ENCODE peak calls at places on chromosomes 7 and 10, in seven cellular contexts. One of them, this sample, is unnamed.

GRCh38 chr7:131843862-131844261 is 287.4 kb upstream of the PODXL start:
- DNase-seq in fibroblast of mammary gland: peak
- DNase-seq in dorsolateral prefrontal cortex: no peak
- DNase-seq in heart right ventricle: peak
- DNase-seq in AG10803: peak
- DNase-seq in cardiac muscle cell: peak
- DNase-seq in A549: no peak
- DNase-seq in this sample: peak

GRCh38 chr10:76122056-76122455 is 690.6 kb downstream of the LRMDA start:
- DNase-seq in AG10803: no peak
- DNase-seq in fibroblast of mammary gland: no peak
- DNase-seq in A549: no peak
- DNase-seq in cardiac muscle cell: no peak
- DNase-seq in dorsolateral prefrontal cortex: no peak
- DNase-seq in heart right ventricle: no peak
- DNase-seq in this sample: no peak

GRCh38 chr10:48285710-48286109 is 11.2 kb upstream of the FRMPD2 start:
- DNase-seq in fibroblast of mammary gland: peak
- DNase-seq in cardiac muscle cell: no peak
- DNase-seq in heart right ventricle: no peak
- DNase-seq in AG10803: no peak
- DNase-seq in dorsolateral prefrontal cortex: no peak
- DNase-seq in A549: no peak
- DNase-seq in this sample: no peak

GRCh38 chr7:73892003-73892975 is 31.3 kb downstream of the TMEM270 start:
- DNase-seq in cardiac muscle cell: no peak
- DNase-seq in A549: no peak
- DNase-seq in AG10803: peak
- DNase-seq in dorsolateral prefrontal cortex: no peak
- DNase-seq in heart right ventricle: no peak
- DNase-seq in fibroblast of mammary gland: peak
- DNase-seq in this sample: no peak

GRCh38 chr7:105992888-105993287 is 29.8 kb downstream of the CDHR3 start:
- DNase-seq in AG10803: no peak
- DNase-seq in heart right ventricle: no peak
- DNase-seq in A549: no peak
- DNase-seq in dorsolateral prefrontal cortex: no peak
- DNase-seq in cardiac muscle cell: no peak
- DNase-seq in fibroblast of mammary gland: no peak
- DNase-seq in this sample: no peak

GRCh38 chr10:129525408-129525807 is 58.4 kb downstream of the MGMT start:
- DNase-seq in AG10803: peak
- DNase-seq in cardiac muscle cell: no peak
- DNase-seq in heart right ventricle: no peak
- DNase-seq in fibroblast of mammary gland: peak
- DNase-seq in dorsolateral prefrontal cortex: no peak
- DNase-seq in A549: no peak
- DNase-seq in this sample: peak

GRCh38 chr7:142796501-142797341 is 26.0 kb downstream of the PRSS2 start:
- DNase-seq in heart right ventricle: no peak
- DNase-seq in cardiac muscle cell: peak
- DNase-seq in A549: no peak
- DNase-seq in AG10803: no peak
- DNase-seq in fibroblast of mammary gland: no peak
- DNase-seq in dorsolateral prefrontal cortex: no peak
- DNase-seq in this sample: no peak

GRCh38 chr7:12524794-12525386 is 45.6 kb upstream of the SCIN start:
- DNase-seq in dorsolateral prefrontal cortex: no peak
- DNase-seq in AG10803: peak
- DNase-seq in fibroblast of mammary gland: peak
- DNase-seq in cardiac muscle cell: peak
- DNase-seq in A549: peak
- DNase-seq in heart right ventricle: no peak
- DNase-seq in this sample: peak

GRCh38 chr7:155222046-155222445 is 75.6 kb upstream of the INSIG1 start:
- DNase-seq in heart right ventricle: no peak
- DNase-seq in dorsolateral prefrontal cortex: no peak
- DNase-seq in A549: no peak
- DNase-seq in cardiac muscle cell: no peak
- DNase-seq in fibroblast of mammary gland: no peak
- DNase-seq in AG10803: no peak
- DNase-seq in this sample: no peak

GRCh38 chr7:144408116-144408515 is 4.6 kb upstream of the NOBOX start:
- DNase-seq in cardiac muscle cell: no peak
- DNase-seq in dorsolateral prefrontal cortex: no peak
- DNase-seq in A549: no peak
- DNase-seq in heart right ventricle: no peak
- DNase-seq in fibroblast of mammary gland: peak
- DNase-seq in AG10803: peak
- DNase-seq in this sample: no peak

GRCh38 chr7:69448071-69448470 is 150.2 kb upstream of the AUTS2 start:
- DNase-seq in A549: no peak
- DNase-seq in cardiac muscle cell: no peak
- DNase-seq in heart right ventricle: no peak
- DNase-seq in dorsolateral prefrontal cortex: no peak
- DNase-seq in AG10803: peak
- DNase-seq in fibroblast of mammary gland: peak
- DNase-seq in this sample: no peak

GRCh38 chr7:127845497-127846214 is 185.6 kb downstream of the LRRC4 start:
- DNase-seq in AG10803: no peak
- DNase-seq in heart right ventricle: no peak
- DNase-seq in fibroblast of mammary gland: no peak
- DNase-seq in dorsolateral prefrontal cortex: no peak
- DNase-seq in cardiac muscle cell: no peak
- DNase-seq in A549: no peak
- DNase-seq in this sample: no peak

GRCh38 chr10:72087969-72088878 is at the start of gene SPOCK2:
- DNase-seq in heart right ventricle: no peak
- DNase-seq in fibroblast of mammary gland: no peak
- DNase-seq in cardiac muscle cell: no peak
- DNase-seq in A549: no peak
- DNase-seq in AG10803: no peak
- DNase-seq in dorsolateral prefrontal cortex: peak
- DNase-seq in this sample: no peak

GRCh38 chr10:96720422-96721206 is at the start of gene PIK3AP1:
- DNase-seq in A549: peak
- DNase-seq in cardiac muscle cell: peak
- DNase-seq in heart right ventricle: peak
- DNase-seq in fibroblast of mammary gland: no peak
- DNase-seq in dorsolateral prefrontal cortex: no peak
- DNase-seq in AG10803: no peak
- DNase-seq in this sample: no peak

GRCh38 chr10:96719205-96719604 is 1.1 kb downstream of the PIK3AP1 start:
- DNase-seq in AG10803: no peak
- DNase-seq in dorsolateral prefrontal cortex: no peak
- DNase-seq in cardiac muscle cell: no peak
- DNase-seq in A549: no peak
- DNase-seq in heart right ventricle: no peak
- DNase-seq in fibroblast of mammary gland: no peak
- DNase-seq in this sample: no peak

GRCh38 chr10:96719850-96720421 is 378 bp downstream of the PIK3AP1 start:
- DNase-seq in heart right ventricle: peak
- DNase-seq in A549: peak
- DNase-seq in fibroblast of mammary gland: no peak
- DNase-seq in cardiac muscle cell: peak
- DNase-seq in dorsolateral prefrontal cortex: no peak
- DNase-seq in AG10803: peak
- DNase-seq in this sample: no peak

GRCh38 chr10:96716396-96716795 is 3.9 kb downstream of the PIK3AP1 start:
- DNase-seq in AG10803: no peak
- DNase-seq in heart right ventricle: no peak
- DNase-seq in dorsolateral prefrontal cortex: no peak
- DNase-seq in cardiac muscle cell: no peak
- DNase-seq in fibroblast of mammary gland: no peak
- DNase-seq in A549: no peak
- DNase-seq in this sample: no peak

DNA sequence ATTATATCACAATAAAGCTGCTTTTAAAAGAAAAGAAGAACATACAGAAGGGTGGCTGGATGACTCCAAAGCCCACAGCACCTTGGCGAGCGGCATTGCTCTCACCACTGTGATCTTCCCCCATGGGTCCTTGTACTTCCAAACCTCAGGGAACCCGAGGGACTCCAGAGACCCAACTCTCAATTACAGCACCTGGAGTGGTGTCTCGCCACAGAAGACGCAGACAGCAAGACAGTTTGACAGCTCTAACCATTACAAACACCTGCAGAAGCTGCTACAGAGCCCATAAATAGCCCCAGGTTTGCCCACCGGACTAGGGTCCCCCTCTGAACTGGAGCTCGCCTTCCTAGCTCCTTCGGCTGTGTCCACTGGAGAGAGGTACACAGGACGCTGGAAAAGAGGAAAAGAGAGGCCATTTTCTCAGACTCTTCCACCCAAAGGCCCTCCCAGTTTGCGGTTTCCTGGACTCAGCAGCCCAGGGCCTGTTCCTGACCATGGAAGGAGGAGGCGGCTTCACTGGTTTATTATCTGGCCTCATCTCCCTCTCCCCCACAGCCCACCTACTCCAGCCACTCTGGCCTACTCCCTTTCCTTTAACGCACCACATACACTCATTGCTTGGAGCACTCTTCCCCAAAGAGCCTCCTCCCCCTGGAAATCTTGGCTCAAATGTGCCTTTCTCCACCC is 1.9 kb downstream of the PIK3AP1 start:
- DNase-seq in cardiac muscle cell: no peak
- DNase-seq in heart right ventricle: no peak
- DNase-seq in AG10803: no peak
- DNase-seq in A549: no peak
- DNase-seq in dorsolateral prefrontal cortex: no peak
- DNase-seq in fibroblast of mammary gland: no peak
- DNase-seq in this sample: no peak
- H3K4me3 ChIP-seq in cardiac muscle cell: no peak
- H3K4me3 ChIP-seq in heart right ventricle: peak
- H3K4me3 ChIP-seq in AG10803: no peak
- H3K4me3 ChIP-seq in A549: no peak
- H3K4me3 ChIP-seq in dorsolateral prefrontal cortex: peak
- H3K4me3 ChIP-seq in fibroblast of mammary gland: no peak
- H3K4me3 ChIP-seq in this sample: no peak

DNA sequence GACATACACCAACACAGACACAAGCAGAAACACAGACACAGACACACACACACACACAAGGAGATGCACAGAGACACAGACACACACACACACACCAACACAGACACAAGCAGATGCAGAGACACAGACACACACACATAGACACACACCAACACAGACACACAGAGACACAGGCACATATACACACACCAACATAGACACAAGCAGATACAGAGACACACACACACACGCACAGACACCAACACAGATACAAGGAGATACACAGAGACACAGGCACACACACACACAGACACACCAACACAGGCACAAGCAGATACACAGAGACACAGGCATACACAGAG is 347.2 kb upstream of the KLF6 start:
- DNase-seq in heart right ventricle: no peak
- DNase-seq in fibroblast of mammary gland: no peak
- DNase-seq in AG10803: no peak
- DNase-seq in cardiac muscle cell: no peak
- DNase-seq in dorsolateral prefrontal cortex: no peak
- DNase-seq in A549: no peak
- DNase-seq in this sample: no peak
- H3K4me3 ChIP-seq in heart right ventricle: no peak
- H3K4me3 ChIP-seq in fibroblast of mammary gland: no peak
- H3K4me3 ChIP-seq in AG10803: peak
- H3K4me3 ChIP-seq in cardiac muscle cell: no peak
- H3K4me3 ChIP-seq in dorsolateral prefrontal cortex: no peak
- H3K4me3 ChIP-seq in A549: no peak
- H3K4me3 ChIP-seq in this sample: no peak

GRCh38 chr10:23158370-23158769 is 33.7 kb upstream of the PTF1A start:
- DNase-seq in cardiac muscle cell: peak
- DNase-seq in dorsolateral prefrontal cortex: no peak
- DNase-seq in fibroblast of mammary gland: peak
- DNase-seq in heart right ventricle: peak
- DNase-seq in AG10803: peak
- DNase-seq in A549: peak
- DNase-seq in this sample: no peak
- H3K4me3 ChIP-seq in cardiac muscle cell: no peak
- H3K4me3 ChIP-seq in dorsolateral prefrontal cortex: peak
- H3K4me3 ChIP-seq in fibroblast of mammary gland: no peak
- H3K4me3 ChIP-seq in heart right ventricle: no peak
- H3K4me3 ChIP-seq in AG10803: no peak
- H3K4me3 ChIP-seq in A549: peak
- H3K4me3 ChIP-seq in this sample: no peak

DNA sequence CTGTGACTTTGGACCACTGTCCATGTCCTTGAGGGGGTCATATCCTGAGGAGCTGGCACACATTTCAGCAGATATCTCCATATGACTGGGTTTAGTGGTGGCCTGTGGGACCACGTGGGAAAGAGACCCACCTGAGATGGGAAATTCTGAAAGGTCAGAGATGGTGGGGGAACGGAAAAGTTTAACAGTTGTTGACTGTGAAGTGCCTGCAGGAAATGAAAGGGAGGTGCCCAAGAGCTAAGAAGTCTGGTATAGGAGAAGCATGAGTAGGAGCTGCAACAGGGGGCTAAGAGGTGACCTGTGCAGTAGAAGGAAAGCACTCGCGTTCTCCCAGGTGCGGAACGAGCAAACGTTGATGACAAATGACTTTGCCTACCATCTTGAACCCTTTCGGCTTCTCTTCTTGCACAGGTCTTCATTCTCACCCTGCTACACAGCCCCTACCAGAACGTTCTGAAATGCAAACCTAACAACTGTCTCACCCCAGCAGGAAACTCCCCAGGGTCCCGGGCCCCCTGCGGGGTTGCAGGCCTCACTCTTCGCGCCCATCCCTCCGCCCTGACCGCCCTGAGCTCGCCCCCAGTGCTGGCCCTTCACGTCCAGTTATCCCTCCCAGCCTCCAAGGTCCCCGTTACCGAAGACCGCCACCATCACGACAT is 9.8 kb upstream of the FXYD4 start:
- DNase-seq in heart right ventricle: no peak
- DNase-seq in cardiac muscle cell: no peak
- DNase-seq in dorsolateral prefrontal cortex: no peak
- DNase-seq in A549: no peak
- DNase-seq in fibroblast of mammary gland: no peak
- DNase-seq in AG10803: no peak
- DNase-seq in this sample: no peak
- H3K4me3 ChIP-seq in heart right ventricle: peak
- H3K4me3 ChIP-seq in cardiac muscle cell: peak
- H3K4me3 ChIP-seq in dorsolateral prefrontal cortex: peak
- H3K4me3 ChIP-seq in A549: peak
- H3K4me3 ChIP-seq in fibroblast of mammary gland: peak
- H3K4me3 ChIP-seq in AG10803: peak
- H3K4me3 ChIP-seq in this sample: peak

GRCh38 chr7:122316467-122317394 is 12.2 kb upstream of the FEZF1 start:
- DNase-seq in fibroblast of mammary gland: no peak
- DNase-seq in heart right ventricle: no peak
- DNase-seq in AG10803: no peak
- DNase-seq in dorsolateral prefrontal cortex: no peak
- DNase-seq in cardiac muscle cell: no peak
- DNase-seq in A549: no peak
- DNase-seq in this sample: no peak
- H3K4me3 ChIP-seq in fibroblast of mammary gland: no peak
- H3K4me3 ChIP-seq in heart right ventricle: peak
- H3K4me3 ChIP-seq in AG10803: no peak
- H3K4me3 ChIP-seq in dorsolateral prefrontal cortex: no peak
- H3K4me3 ChIP-seq in cardiac muscle cell: peak
- H3K4me3 ChIP-seq in A549: no peak
- H3K4me3 ChIP-seq in this sample: no peak